ENCODE peak calls at places on chromosomes 16 and 17, in seven cellular contexts. D is activated naive CD4-positive, alpha-beta T cell treated with anti-CD3 and anti-CD28 coated beads for 36 hours; K is ELF-1; G is NCI-H1092; M is fibroblast of lung; F is caudate nucleus; U is heart left ventricle. L is an unnamed sample.

GRCh38 chr17:35359396-35359795 is 14.0 kb downstream of the SLFN11 start:
- DNase-seq in D (no peak), K (no peak), G (no peak), M (no peak), F (no peak), U (no peak), L (no peak)

GRCh38 chr17:46191332-46192210 is 1.7 kb downstream of the KANSL1 start:
- DNase-seq in D (peak; percentile 54), K (peak; percentile 76), G (peak; percentile 8), M (peak; percentile 35), F (no peak), U (no peak), L (no peak)

GRCh38 chr16:30131869-30132475 is 9.0 kb upstream of the MAPK3 start:
- DNase-seq in D (no peak), K (no peak), G (peak; percentile 92), M (no peak), F (no peak), U (no peak), L (no peak)

GRCh38 chr17:18974407-18975149 is 22.6 kb downstream of the SLC5A10 start:
- DNase-seq in D (peak; percentile 14), K (no peak), G (no peak), M (peak; percentile 30), F (no peak), U (no peak), L (no peak)

GRCh38 chr17:35129973-35130351 is 8.5 kb downstream of the FNDC8 start:
- DNase-seq in D (no peak), K (no peak), G (no peak), M (peak; percentile 36), F (no peak), U (no peak), L (no peak)

GRCh38 chr17:47853616-47854015 is 2.7 kb upstream of the SP6 start:
- DNase-seq in D (no peak), K (no peak), G (no peak), M (no peak), F (no peak), U (no peak), L (no peak)

GRCh38 chr17:38579934-38580333 is 25.8 kb downstream of the SRCIN1 start:
- DNase-seq in D (peak; percentile 48), K (peak; percentile 76), G (peak; percentile 98), M (peak; percentile 20), F (peak; percentile 33), U (no peak), L (no peak)

GRCh38 chr16:53766304-53767016 is 62.5 kb downstream of the FTO start:
- DNase-seq in D (no peak), K (no peak), G (no peak), M (peak; percentile 76), F (no peak), U (no peak), L (no peak)

GRCh38 chr17:72338847-72339790 is 218.3 kb downstream of the SOX9 start:
- DNase-seq in D (no peak), K (peak; percentile 76), G (no peak), M (peak; percentile 99), F (no peak), U (peak; percentile 41), L (peak; percentile 89)

GRCh38 chr16:3214904-3215600 is 19.9 kb downstream of the ZNF200 start:
- DNase-seq in D (peak; percentile 76), K (no peak), G (no peak), M (peak; percentile 6), F (no peak), U (no peak), L (no peak)

GRCh38 chr17:53032861-53033271 is 789.9 kb upstream of the KIF2B start:
- DNase-seq in D (peak; percentile 5), K (peak; percentile 83), G (peak; percentile 63), M (peak; percentile 12), F (no peak), U (no peak), L (peak; percentile 23)

GRCh38 chr16:81720973-81721907 is 57.9 kb upstream of the PLCG2 start:
- DNase-seq in D (no peak), K (no peak), G (no peak), M (no peak), F (no peak), U (no peak), L (no peak)

GRCh38 chr17:14616508-14616907 is 315.6 kb downstream of the HS3ST3B1 start:
- DNase-seq in D (no peak), K (no peak), G (no peak), M (no peak), F (no peak), U (no peak), L (no peak)

GRCh38 chr16:12750554-12750918 is 53.2 kb downstream of the CPPED1 start:
- DNase-seq in D (no peak), K (no peak), G (no peak), M (no peak), F (no peak), U (no peak), L (no peak)

GRCh38 chr17:60102632-60103047 is 23.9 kb upstream of the HEATR6 start:
- DNase-seq in D (peak; percentile 62), K (peak; percentile 31), G (no peak), M (peak; percentile 61), F (no peak), U (no peak), L (no peak)

GRCh38 chr17:81422776-81423697 is 27.8 kb downstream of the BAHCC1 start:
- DNase-seq in D (no peak), K (peak; percentile 72), G (no peak), M (peak; percentile 96), F (no peak), U (peak; percentile 73), L (peak; percentile 82)